ENCODE peak calls at places on chromosome 22, in nine cellular contexts. Y is coronary artery, Q is ovary, C is Calu3, V is PC-9, K is A549, F is heart right ventricle, I is AG10803, E is AG04449. P is an unnamed sample.

GRCh38 chr22:27641049-27641790 is 160.3 kb downstream of the MN1 start:
- DNase-seq in Y (no peak), Q (no peak), C (no peak), V (no peak), K (no peak), F (no peak), I (no peak), E (no peak), P (no peak)

GRCh38 chr22:19921544-19922081 is 20.0 kb upstream of the COMT start:
- DNase-seq in Y (no peak), Q (no peak), C (no peak), V (no peak), K (no peak), F (no peak), I (no peak), E (no peak), P (no peak)

GRCh38 chr22:19212302-19212870 is 33.9 kb upstream of the SLC25A1 start:
- DNase-seq in Y (no peak), Q (no peak), C (no peak), V (no peak), K (no peak), F (no peak), I (no peak), E (no peak), P (no peak)

GRCh38 chr22:47586038-47586437 is 823.6 kb downstream of the TBC1D22A start:
- DNase-seq in Y (no peak), Q (no peak), C (no peak), V (no peak), K (peak), F (no peak), I (no peak), E (no peak), P (no peak)

GRCh38 chr22:23922921-23923320 is 28.7 kb downstream of the MIF start:
- DNase-seq in Y (no peak), Q (no peak), C (no peak), V (no peak), K (no peak), F (no peak), I (no peak), E (no peak), P (no peak)

GRCh38 chr22:32723632-32724031 is 77.9 kb upstream of the TIMP3 start:
- DNase-seq in Y (no peak), Q (peak), C (no peak), V (peak), K (no peak), F (peak), I (peak), E (peak), P (no peak)

GRCh38 chr22:37433786-37434185 is 6.5 kb upstream of the ELFN2 start:
- DNase-seq in Y (no peak), Q (no peak), C (no peak), V (no peak), K (no peak), F (no peak), I (no peak), E (no peak), P (no peak)

GRCh38 chr22:17501679-17502285 is 61.5 kb upstream of the SLC25A18 start:
- DNase-seq in Y (no peak), Q (no peak), C (peak), V (peak), K (peak), F (peak), I (peak), E (peak), P (no peak)

GRCh38 chr22:17629167-17629489 is 579 bp upstream of the ATP6V1E1 start:
- DNase-seq in Y (no peak), Q (no peak), C (no peak), V (no peak), K (no peak), F (no peak), I (no peak), E (no peak), P (no peak)

GRCh38 chr22:49195636-49196035 is 632.0 kb downstream of the BRD1 start:
- DNase-seq in Y (no peak), Q (no peak), C (no peak), V (no peak), K (no peak), F (no peak), I (no peak), E (no peak), P (no peak)

GRCh38 chr22:19121631-19122142 is 525 bp downstream of the DGCR2 start:
- DNase-seq in Y (peak), Q (peak), C (peak), V (peak), K (peak), F (peak), I (peak), E (no peak), P (peak)

GRCh38 chr22:29259253-29259899 is 8.4 kb downstream of the RHBDD3 start:
- DNase-seq in Y (no peak), Q (no peak), C (no peak), V (no peak), K (peak), F (no peak), I (no peak), E (no peak), P (no peak)

GRCh38 chr22:22241554-22241898 is 3.1 kb upstream of the VPREB1 start:
- DNase-seq in Y (no peak), Q (no peak), C (no peak), V (no peak), K (no peak), F (no peak), I (no peak), E (no peak), P (no peak)

GRCh38 chr22:29600846-29601245 is 2.6 kb upstream of the NF2 start:
- DNase-seq in Y (no peak), Q (no peak), C (no peak), V (no peak), K (no peak), F (no peak), I (no peak), E (no peak), P (no peak)

GRCh38 chr22:32444068-32444467 is 20.2 kb downstream of the BPIFC start:
- DNase-seq in Y (no peak), Q (no peak), C (peak), V (peak), K (peak), F (no peak), I (no peak), E (no peak), P (no peak)

GRCh38 chr22:30040499-30041055 is 39.7 kb upstream of the HORMAD2 start:
- DNase-seq in Y (no peak), Q (no peak), C (no peak), V (no peak), K (no peak), F (no peak), I (no peak), E (no peak), P (no peak)

GRCh38 chr22:37498289-37498909 is 12.2 kb upstream of the MFNG start:
- DNase-seq in Y (no peak), Q (no peak), C (peak), V (no peak), K (peak), F (no peak), I (no peak), E (no peak), P (peak)

GRCh38 chr22:21624120-21624879 is 5.5 kb downstream of the YDJC start:
- DNase-seq in Y (no peak), Q (no peak), C (peak), V (no peak), K (peak), F (no peak), I (no peak), E (no peak), P (no peak)

GRCh38 chr22:49662681-49663080 is 165.0 kb downstream of the BRD1 start:
- DNase-seq in Y (peak), Q (no peak), C (no peak), V (no peak), K (no peak), F (no peak), I (no peak), E (no peak), P (peak)

GRCh38 chr22:36759481-36760159 is 16.3 kb downstream of the IFT27 start:
- DNase-seq in Y (peak), Q (no peak), C (no peak), V (no peak), K (no peak), F (no peak), I (no peak), E (no peak), P (no peak)

DNA sequence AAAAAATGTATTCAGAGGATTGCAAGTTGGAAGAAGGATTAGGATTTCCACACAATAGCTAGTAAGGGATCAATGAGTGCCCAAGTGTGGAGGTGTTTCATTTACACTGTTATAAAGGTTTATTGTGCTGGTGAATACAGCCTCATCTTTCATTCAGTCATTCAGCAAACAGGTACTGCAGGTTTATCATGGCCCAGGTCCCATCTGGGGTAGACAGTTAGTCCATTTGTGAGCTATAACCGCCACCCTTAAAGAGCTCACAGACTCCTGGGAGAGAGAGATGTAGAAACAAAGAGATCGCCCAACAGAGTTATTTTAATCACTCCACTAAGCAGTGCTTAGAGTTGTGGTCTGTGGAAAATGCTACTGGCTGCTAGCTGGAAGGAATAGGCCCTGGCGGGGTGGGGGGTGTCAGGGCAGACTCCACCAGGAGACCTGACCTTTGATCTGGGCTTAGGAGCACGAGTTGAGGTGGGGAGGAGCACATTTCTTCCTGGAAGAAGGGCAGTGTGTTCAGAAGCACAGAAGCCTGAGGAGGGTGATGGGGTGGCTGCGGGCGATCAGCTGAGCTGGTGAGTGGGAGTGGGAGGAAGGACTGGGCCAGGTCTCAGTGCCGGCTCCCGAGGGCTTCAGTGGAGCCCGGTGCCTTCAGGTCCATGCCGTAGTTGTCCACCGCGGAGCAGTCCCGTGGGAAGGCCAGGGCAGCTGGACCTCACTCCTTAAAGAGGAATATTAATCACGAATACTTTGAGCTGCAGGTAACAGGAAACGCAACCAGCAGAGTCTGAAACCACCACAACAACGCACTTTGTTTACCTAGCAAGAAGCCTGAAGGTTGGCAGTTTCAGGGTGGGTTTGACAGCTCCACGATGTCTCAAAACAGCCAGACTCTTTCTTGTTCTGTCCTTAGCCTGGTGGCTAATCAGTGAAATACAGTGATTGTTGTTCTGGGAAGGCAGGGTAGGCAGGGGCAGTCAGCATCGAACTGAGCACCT is 11.2 kb downstream of the TOM1 start:
- DNase-seq in Y (peak), Q (no peak), C (peak), V (peak), K (no peak), F (no peak), I (no peak), E (no peak), P (no peak)
- TF ChIP-seq CTCF in Y (no peak), Q (no peak), C (no peak), V (no peak), K (no peak), F (no peak), I (no peak), E (no peak), P (no peak)

GRCh38 chr22:43053176-43053575 is 36.0 kb downstream of the TTLL1 start:
- DNase-seq in Y (no peak), Q (no peak), C (no peak), V (no peak), K (no peak), F (no peak), I (no peak), E (no peak), P (no peak)
- TF ChIP-seq CTCF in Y (no peak), Q (no peak), C (no peak), V (peak), K (no peak), F (no peak), I (peak), E (no peak), P (no peak)

GRCh38 chr22:38967451-38968450 is 10.3 kb downstream of the APOBEC3A start:
- DNase-seq in Y (peak), Q (no peak), C (no peak), V (no peak), K (no peak), F (peak), I (no peak), E (no peak), P (no peak)
- TF ChIP-seq CTCF in Y (no peak), Q (no peak), C (no peak), V (no peak), K (no peak), F (no peak), I (no peak), E (no peak), P (no peak)

GRCh38 chr22:25853902-25854301 is 111.9 kb downstream of the MYO18B start:
- DNase-seq in Y (no peak), Q (no peak), C (no peak), V (no peak), K (peak), F (no peak), I (no peak), E (no peak), P (no peak)
- TF ChIP-seq CTCF in Y (no peak), Q (no peak), C (peak), V (peak), K (no peak), F (no peak), I (no peak), E (no peak), P (no peak)

GRCh38 chr22:35752833-35753189 is 35.1 kb downstream of the APOL5 start:
- DNase-seq in Y (no peak), Q (no peak), C (no peak), V (no peak), K (no peak), F (no peak), I (peak), E (no peak), P (no peak)

GRCh38 chr22:35761037-35761436 is 43.4 kb downstream of the APOL5 start:
- DNase-seq in Y (no peak), Q (no peak), C (peak), V (no peak), K (peak), F (no peak), I (peak), E (no peak), P (no peak)

GRCh38 chr22:35758394-35758793 is 40.7 kb downstream of the APOL5 start:
- DNase-seq in Y (no peak), Q (no peak), C (no peak), V (no peak), K (no peak), F (no peak), I (no peak), E (no peak), P (no peak)

GRCh38 chr22:35754761-35755160 is 37.1 kb downstream of the APOL5 start:
- DNase-seq in Y (no peak), Q (no peak), C (no peak), V (no peak), K (no peak), F (no peak), I (no peak), E (no peak), P (no peak)

DNA sequence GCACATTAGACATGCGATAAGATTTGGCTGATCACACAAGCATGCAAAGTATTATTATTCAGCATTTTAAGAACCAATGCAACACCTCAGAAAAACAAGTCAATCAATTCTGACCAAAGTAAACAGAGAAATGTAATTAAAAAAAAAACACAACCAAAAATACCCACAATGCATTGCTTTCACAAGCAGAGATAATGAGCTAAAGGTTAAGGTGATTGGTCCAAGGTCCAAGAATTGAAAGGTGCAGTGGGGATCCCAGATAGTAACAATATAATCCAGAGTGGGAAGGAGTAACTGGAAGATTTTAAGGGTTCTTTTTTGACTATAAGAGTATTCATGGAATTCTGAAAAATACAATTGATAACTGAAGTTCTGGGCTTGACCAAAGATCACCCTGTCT is 39.0 kb downstream of the APOL5 start:
- DNase-seq in Y (no peak), Q (no peak), C (no peak), V (no peak), K (no peak), F (no peak), I (no peak), E (no peak), P (no peak)
- TF ChIP-seq CTCF in Y (no peak), Q (no peak), C (no peak), V (no peak), K (no peak), F (no peak), I (no peak), E (no peak), P (no peak)

DNA sequence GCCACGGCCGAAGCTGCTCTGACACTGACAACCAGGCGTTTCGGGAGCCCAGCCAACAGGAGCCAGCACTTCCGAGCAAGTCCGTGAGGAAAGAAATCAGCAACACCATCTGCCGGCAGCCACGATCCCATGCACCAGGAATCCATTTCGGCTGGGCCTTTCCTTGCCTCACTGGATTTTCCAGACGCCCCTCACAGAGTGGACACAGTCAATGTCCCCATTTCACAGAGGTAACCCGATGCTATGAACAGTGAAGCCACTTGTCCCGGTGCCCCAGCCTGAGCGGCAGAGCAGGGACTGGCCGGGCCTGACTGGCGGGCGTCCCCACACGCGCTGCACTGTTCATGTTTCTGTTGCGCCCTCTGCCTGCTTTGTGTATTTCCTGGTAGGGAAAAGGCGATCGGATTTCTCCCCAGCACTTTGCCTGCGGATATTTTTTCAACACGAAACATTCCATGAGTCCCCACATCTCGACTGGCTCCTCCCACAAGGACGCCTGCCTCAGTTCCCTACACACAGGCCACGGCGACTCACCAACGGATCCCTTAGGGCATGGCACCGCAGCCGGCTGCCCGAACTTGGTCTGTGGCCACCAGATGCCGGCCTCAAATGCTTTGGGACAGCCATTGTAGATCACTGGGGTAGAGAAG is 55.3 kb downstream of the TRMU start:
- DNase-seq in Y (no peak), Q (peak), C (peak), V (no peak), K (no peak), F (peak), I (peak), E (no peak), P (no peak)
- TF ChIP-seq CTCF in Y (no peak), Q (peak), C (peak), V (no peak), K (no peak), F (peak), I (peak), E (peak), P (no peak)

GRCh38 chr22:43774318-43774717 is 37.8 kb downstream of the EFCAB6 start:
- DNase-seq in Y (no peak), Q (no peak), C (no peak), V (no peak), K (no peak), F (no peak), I (no peak), E (no peak), P (no peak)

GRCh38 chr22:43782448-43782847 is 29.7 kb downstream of the EFCAB6 start:
- DNase-seq in Y (no peak), Q (no peak), C (no peak), V (no peak), K (no peak), F (no peak), I (no peak), E (no peak), P (no peak)

GRCh38 chr22:43776081-43776670 is 35.9 kb downstream of the EFCAB6 start:
- DNase-seq in Y (no peak), Q (no peak), C (no peak), V (peak), K (no peak), F (no peak), I (no peak), E (no peak), P (no peak)

GRCh38 chr22:43777204-43777671 is 34.9 kb downstream of the EFCAB6 start:
- DNase-seq in Y (no peak), Q (no peak), C (no peak), V (peak), K (peak), F (no peak), I (peak), E (peak), P (no peak)
- TF ChIP-seq CTCF in Y (no peak), Q (no peak), C (no peak), V (no peak), K (no peak), F (no peak), I (no peak), E (no peak), P (no peak)

GRCh38 chr22:40766956-40767355 is 52.2 kb downstream of the SLC25A17 start:
- DNase-seq in Y (no peak), Q (no peak), C (no peak), V (peak), K (no peak), F (no peak), I (no peak), E (no peak), P (no peak)

GRCh38 chr22:40768187-40768586 is 51.0 kb downstream of the SLC25A17 start:
- DNase-seq in Y (no peak), Q (no peak), C (no peak), V (no peak), K (no peak), F (no peak), I (no peak), E (no peak), P (no peak)

GRCh38 chr22:40764743-40765441 is 54.3 kb downstream of the SLC25A17 start:
- DNase-seq in Y (no peak), Q (no peak), C (no peak), V (no peak), K (no peak), F (no peak), I (peak), E (no peak), P (no peak)

GRCh38 chr22:40769761-40770160 is 49.4 kb downstream of the SLC25A17 start:
- DNase-seq in Y (no peak), Q (no peak), C (no peak), V (no peak), K (no peak), F (no peak), I (no peak), E (no peak), P (no peak)
- TF ChIP-seq CTCF in Y (no peak), Q (no peak), C (no peak), V (no peak), K (no peak), F (no peak), I (no peak), E (no peak), P (no peak)